ENCODE peak calls at places on chromosomes 12 and 14, in ten cellular contexts. One of them, this sample, is unnamed.

GRCh38 chr12:11829764-11830194 is 180.3 kb downstream of the ETV6 start:
- DNase-seq in BJ: no peak
- DNase-seq in fibroblast of mammary gland: no peak
- DNase-seq in T-helper 17 cell: no peak
- DNase-seq in small intestine: no peak
- DNase-seq in C1 segment of cervical spinal cord: no peak
- DNase-seq in kidney epithelial cell: no peak
- DNase-seq in naive thymus-derived CD8-positive, alpha-beta T cell: no peak
- DNase-seq in GM20000: no peak
- DNase-seq in HFFc6: no peak
- DNase-seq in this sample: no peak

GRCh38 chr12:95963104-95963503 is 20.0 kb downstream of the AMDHD1 start:
- DNase-seq in BJ: no peak
- DNase-seq in fibroblast of mammary gland: no peak
- DNase-seq in T-helper 17 cell: no peak
- DNase-seq in small intestine: no peak
- DNase-seq in C1 segment of cervical spinal cord: no peak
- DNase-seq in kidney epithelial cell: no peak
- DNase-seq in naive thymus-derived CD8-positive, alpha-beta T cell: no peak
- DNase-seq in GM20000: no peak
- DNase-seq in HFFc6: no peak
- DNase-seq in this sample: no peak

GRCh38 chr12:116818341-116818856 is 62.8 kb downstream of the HRK start:
- DNase-seq in BJ: no peak
- DNase-seq in fibroblast of mammary gland: peak; percentile 14
- DNase-seq in T-helper 17 cell: no peak
- DNase-seq in small intestine: peak; percentile 8
- DNase-seq in C1 segment of cervical spinal cord: no peak
- DNase-seq in kidney epithelial cell: no peak
- DNase-seq in naive thymus-derived CD8-positive, alpha-beta T cell: peak; percentile 32
- DNase-seq in GM20000: peak; percentile 30
- DNase-seq in HFFc6: peak; percentile 3
- DNase-seq in this sample: peak; percentile 7

GRCh38 chr12:25730489-25731349 is 177.6 kb upstream of the LMNTD1 start:
- DNase-seq in BJ: no peak
- DNase-seq in fibroblast of mammary gland: no peak
- DNase-seq in T-helper 17 cell: no peak
- DNase-seq in small intestine: no peak
- DNase-seq in C1 segment of cervical spinal cord: no peak
- DNase-seq in kidney epithelial cell: no peak
- DNase-seq in naive thymus-derived CD8-positive, alpha-beta T cell: no peak
- DNase-seq in GM20000: no peak
- DNase-seq in HFFc6: no peak
- DNase-seq in this sample: no peak

GRCh38 chr12:12141000-12141399 is 70.3 kb downstream of the BCL2L14 start:
- DNase-seq in BJ: no peak
- DNase-seq in fibroblast of mammary gland: no peak
- DNase-seq in T-helper 17 cell: no peak
- DNase-seq in small intestine: no peak
- DNase-seq in C1 segment of cervical spinal cord: no peak
- DNase-seq in kidney epithelial cell: no peak
- DNase-seq in naive thymus-derived CD8-positive, alpha-beta T cell: no peak
- DNase-seq in GM20000: no peak
- DNase-seq in HFFc6: no peak
- DNase-seq in this sample: no peak

GRCh38 chr12:123013185-123014095 is 33.0 kb downstream of the ARL6IP4 start:
- DNase-seq in BJ: no peak
- DNase-seq in fibroblast of mammary gland: no peak
- DNase-seq in T-helper 17 cell: no peak
- DNase-seq in small intestine: no peak
- DNase-seq in C1 segment of cervical spinal cord: peak; percentile 11
- DNase-seq in kidney epithelial cell: no peak
- DNase-seq in naive thymus-derived CD8-positive, alpha-beta T cell: no peak
- DNase-seq in GM20000: no peak
- DNase-seq in HFFc6: no peak
- DNase-seq in this sample: no peak

GRCh38 chr12:108299980-108300696 is 39.0 kb downstream of the CMKLR1 start:
- DNase-seq in BJ: no peak
- DNase-seq in fibroblast of mammary gland: no peak
- DNase-seq in T-helper 17 cell: no peak
- DNase-seq in small intestine: no peak
- DNase-seq in C1 segment of cervical spinal cord: no peak
- DNase-seq in kidney epithelial cell: no peak
- DNase-seq in naive thymus-derived CD8-positive, alpha-beta T cell: no peak
- DNase-seq in GM20000: no peak
- DNase-seq in HFFc6: no peak
- DNase-seq in this sample: no peak

GRCh38 chr12:27999521-27999920 is 27.0 kb upstream of the PTHLH start:
- DNase-seq in BJ: no peak
- DNase-seq in fibroblast of mammary gland: peak; percentile 77
- DNase-seq in T-helper 17 cell: no peak
- DNase-seq in small intestine: no peak
- DNase-seq in C1 segment of cervical spinal cord: no peak
- DNase-seq in kidney epithelial cell: no peak
- DNase-seq in naive thymus-derived CD8-positive, alpha-beta T cell: no peak
- DNase-seq in GM20000: no peak
- DNase-seq in HFFc6: peak; percentile 72
- DNase-seq in this sample: peak; percentile 92

GRCh38 chr14:69259531-69260245 is at the start of gene GALNT16:
- DNase-seq in BJ: no peak
- DNase-seq in fibroblast of mammary gland: no peak
- DNase-seq in T-helper 17 cell: no peak
- DNase-seq in small intestine: peak; percentile 46
- DNase-seq in C1 segment of cervical spinal cord: no peak
- DNase-seq in kidney epithelial cell: no peak
- DNase-seq in naive thymus-derived CD8-positive, alpha-beta T cell: no peak
- DNase-seq in GM20000: peak; percentile 72
- DNase-seq in HFFc6: no peak
- DNase-seq in this sample: no peak

GRCh38 chr14:63499701-63500250 is 43.4 kb downstream of the PPP2R5E start:
- DNase-seq in BJ: peak; percentile 34
- DNase-seq in fibroblast of mammary gland: peak; percentile 93
- DNase-seq in T-helper 17 cell: no peak
- DNase-seq in small intestine: no peak
- DNase-seq in C1 segment of cervical spinal cord: no peak
- DNase-seq in kidney epithelial cell: no peak
- DNase-seq in naive thymus-derived CD8-positive, alpha-beta T cell: no peak
- DNase-seq in GM20000: no peak
- DNase-seq in HFFc6: peak; percentile 30
- DNase-seq in this sample: peak; percentile 84

GRCh38 chr14:71550367-71550766 is 381.9 kb upstream of the RGS6 start:
- DNase-seq in BJ: no peak
- DNase-seq in fibroblast of mammary gland: no peak
- DNase-seq in T-helper 17 cell: no peak
- DNase-seq in small intestine: no peak
- DNase-seq in C1 segment of cervical spinal cord: no peak
- DNase-seq in kidney epithelial cell: no peak
- DNase-seq in naive thymus-derived CD8-positive, alpha-beta T cell: no peak
- DNase-seq in GM20000: peak; percentile 18
- DNase-seq in HFFc6: no peak
- DNase-seq in this sample: no peak

GRCh38 chr14:40347675-40348074 is 915.4 kb upstream of the FBXO33 start:
- DNase-seq in BJ: no peak
- DNase-seq in fibroblast of mammary gland: no peak
- DNase-seq in T-helper 17 cell: no peak
- DNase-seq in small intestine: no peak
- DNase-seq in C1 segment of cervical spinal cord: no peak
- DNase-seq in kidney epithelial cell: no peak
- DNase-seq in naive thymus-derived CD8-positive, alpha-beta T cell: no peak
- DNase-seq in GM20000: no peak
- DNase-seq in HFFc6: no peak
- DNase-seq in this sample: no peak

GRCh38 chr14:50658203-50658602 is 9.9 kb downstream of the SAV1 start:
- DNase-seq in BJ: no peak
- DNase-seq in fibroblast of mammary gland: peak; percentile 71
- DNase-seq in T-helper 17 cell: no peak
- DNase-seq in small intestine: peak; percentile 5
- DNase-seq in C1 segment of cervical spinal cord: no peak
- DNase-seq in kidney epithelial cell: no peak
- DNase-seq in naive thymus-derived CD8-positive, alpha-beta T cell: no peak
- DNase-seq in GM20000: no peak
- DNase-seq in HFFc6: peak; percentile 53
- DNase-seq in this sample: peak; percentile 71

GRCh38 chr14:53195949-53196348 is 42.8 kb upstream of the DDHD1 start:
- DNase-seq in BJ: no peak
- DNase-seq in fibroblast of mammary gland: no peak
- DNase-seq in T-helper 17 cell: no peak
- DNase-seq in small intestine: no peak
- DNase-seq in C1 segment of cervical spinal cord: no peak
- DNase-seq in kidney epithelial cell: no peak
- DNase-seq in naive thymus-derived CD8-positive, alpha-beta T cell: no peak
- DNase-seq in GM20000: no peak
- DNase-seq in HFFc6: no peak
- DNase-seq in this sample: no peak

GRCh38 chr12:52667509-52667908 is 12.7 kb downstream of the KRT1 start:
- DNase-seq in BJ: no peak
- DNase-seq in fibroblast of mammary gland: no peak
- DNase-seq in T-helper 17 cell: no peak
- DNase-seq in small intestine: no peak
- DNase-seq in C1 segment of cervical spinal cord: no peak
- DNase-seq in kidney epithelial cell: no peak
- DNase-seq in naive thymus-derived CD8-positive, alpha-beta T cell: no peak
- DNase-seq in GM20000: no peak
- DNase-seq in HFFc6: no peak
- DNase-seq in this sample: no peak

GRCh38 chr12:91140660-91141045 is 29.4 kb upstream of the LUM start:
- DNase-seq in BJ: no peak
- DNase-seq in fibroblast of mammary gland: peak; percentile 82
- DNase-seq in T-helper 17 cell: no peak
- DNase-seq in small intestine: no peak
- DNase-seq in C1 segment of cervical spinal cord: no peak
- DNase-seq in kidney epithelial cell: no peak
- DNase-seq in naive thymus-derived CD8-positive, alpha-beta T cell: no peak
- DNase-seq in GM20000: no peak
- DNase-seq in HFFc6: peak; percentile 66
- DNase-seq in this sample: no peak

GRCh38 chr12:129298921-129299320 is 445.6 kb downstream of the GLT1D1 start:
- DNase-seq in BJ: no peak
- DNase-seq in fibroblast of mammary gland: no peak
- DNase-seq in T-helper 17 cell: no peak
- DNase-seq in small intestine: no peak
- DNase-seq in C1 segment of cervical spinal cord: no peak
- DNase-seq in kidney epithelial cell: no peak
- DNase-seq in naive thymus-derived CD8-positive, alpha-beta T cell: no peak
- DNase-seq in GM20000: no peak
- DNase-seq in HFFc6: no peak
- DNase-seq in this sample: no peak

GRCh38 chr14:39229222-39229543 is 4.5 kb upstream of the MIA2 start:
- DNase-seq in BJ: no peak
- DNase-seq in fibroblast of mammary gland: peak; percentile 53
- DNase-seq in T-helper 17 cell: no peak
- DNase-seq in small intestine: peak; percentile 57
- DNase-seq in C1 segment of cervical spinal cord: no peak
- DNase-seq in kidney epithelial cell: no peak
- DNase-seq in naive thymus-derived CD8-positive, alpha-beta T cell: peak; percentile 7
- DNase-seq in GM20000: peak; percentile 30
- DNase-seq in HFFc6: no peak
- DNase-seq in this sample: no peak

GRCh38 chr12:25130741-25131188 is 64.2 kb downstream of the DNAI7 start:
- DNase-seq in BJ: peak; percentile 4
- DNase-seq in fibroblast of mammary gland: peak; percentile 62
- DNase-seq in T-helper 17 cell: no peak
- DNase-seq in small intestine: peak; percentile 22
- DNase-seq in C1 segment of cervical spinal cord: no peak
- DNase-seq in kidney epithelial cell: no peak
- DNase-seq in naive thymus-derived CD8-positive, alpha-beta T cell: no peak
- DNase-seq in GM20000: peak; percentile 28
- DNase-seq in HFFc6: peak; percentile 60
- DNase-seq in this sample: peak; percentile 61

GRCh38 chr12:6927999-6928702 is 392 bp downstream of the ATN1 start:
- DNase-seq in BJ: no peak
- DNase-seq in fibroblast of mammary gland: no peak
- DNase-seq in T-helper 17 cell: peak; percentile 40
- DNase-seq in small intestine: no peak
- DNase-seq in C1 segment of cervical spinal cord: no peak
- DNase-seq in kidney epithelial cell: no peak
- DNase-seq in naive thymus-derived CD8-positive, alpha-beta T cell: no peak
- DNase-seq in GM20000: peak; percentile 73
- DNase-seq in HFFc6: no peak
- DNase-seq in this sample: no peak

GRCh38 chr14:76919811-76920571 is 93.8 kb downstream of the LRRC74A start:
- DNase-seq in BJ: no peak
- DNase-seq in fibroblast of mammary gland: peak; percentile 56
- DNase-seq in T-helper 17 cell: peak; percentile 22
- DNase-seq in small intestine: peak; percentile 37
- DNase-seq in C1 segment of cervical spinal cord: no peak
- DNase-seq in kidney epithelial cell: peak; percentile 86
- DNase-seq in naive thymus-derived CD8-positive, alpha-beta T cell: peak; percentile 24
- DNase-seq in GM20000: no peak
- DNase-seq in HFFc6: peak; percentile 40
- DNase-seq in this sample: peak; percentile 88

GRCh38 chr12:48796976-48797375 is 8.1 kb upstream of the ADCY6 start:
- DNase-seq in BJ: no peak
- DNase-seq in fibroblast of mammary gland: no peak
- DNase-seq in T-helper 17 cell: no peak
- DNase-seq in small intestine: no peak
- DNase-seq in C1 segment of cervical spinal cord: no peak
- DNase-seq in kidney epithelial cell: no peak
- DNase-seq in naive thymus-derived CD8-positive, alpha-beta T cell: no peak
- DNase-seq in GM20000: no peak
- DNase-seq in HFFc6: no peak
- DNase-seq in this sample: peak; percentile 34

This sample was measured in amniotic epithelial cell.